ENCODE peak calls at places on chromosome 14, in seven cellular contexts. R, C, U, G, T, F and B are unnamed samples.

GRCh38 chr14:22814945-22815713 is at the start of gene SLC7A7:
- DNase-seq in R (no peak), C (no peak), U (no peak), G (no peak), T (no peak), F (no peak), B (no peak)

GRCh38 chr14:23675906-23676305 is 39.7 kb downstream of the DHRS2 start:
- DNase-seq in R (no peak), C (no peak), U (no peak), G (no peak), T (no peak), F (no peak), B (no peak)

GRCh38 chr14:87045241-87045640 is 947.7 kb downstream of the GALC start:
- DNase-seq in R (no peak), C (no peak), U (no peak), G (no peak), T (no peak), F (no peak), B (no peak)

GRCh38 chr14:77459072-77459723 is 1.3 kb downstream of the AHSA1 start:
- DNase-seq in R (peak), C (peak), U (peak), G (peak), T (peak), F (no peak), B (no peak)

GRCh38 chr14:96178674-96179321 is 25.8 kb upstream of the BDKRB2 start:
- DNase-seq in R (no peak), C (no peak), U (no peak), G (no peak), T (no peak), F (no peak), B (no peak)

GRCh38 chr14:90721619-90722305 is 94.5 kb downstream of the TTC7B start:
- DNase-seq in R (peak), C (no peak), U (no peak), G (no peak), T (no peak), F (no peak), B (no peak)

GRCh38 chr14:95620659-95621059 is 65.6 kb upstream of the TCL1B start:
- DNase-seq in R (no peak), C (no peak), U (peak), G (no peak), T (no peak), F (no peak), B (no peak)

GRCh38 chr14:68734231-68734732 is 58.6 kb downstream of the ZFP36L1 start:
- DNase-seq in R (no peak), C (no peak), U (no peak), G (no peak), T (peak), F (no peak), B (no peak)

GRCh38 chr14:61524936-61525292 is 170.4 kb upstream of the HIF1A start:
- DNase-seq in R (no peak), C (no peak), U (no peak), G (no peak), T (no peak), F (no peak), B (no peak)

GRCh38 chr14:72904840-72905561 is 11.1 kb upstream of the DPF3 start:
- DNase-seq in R (peak), C (peak), U (peak), G (peak), T (no peak), F (no peak), B (peak)

GRCh38 chr14:20934148-20934762 is 21.0 kb upstream of the RNASE2 start:
- DNase-seq in R (peak), C (peak), U (peak), G (no peak), T (no peak), F (peak), B (no peak)

GRCh38 chr14:95499354-95499750 is 17.1 kb downstream of the SYNE3 start:
- DNase-seq in R (no peak), C (no peak), U (no peak), G (no peak), T (no peak), F (no peak), B (no peak)

GRCh38 chr14:90300649-90301048 is 31.1 kb downstream of the NRDE2 start:
- DNase-seq in R (no peak), C (no peak), U (no peak), G (no peak), T (no peak), F (no peak), B (no peak)

GRCh38 chr14:26286806-26287205 is 311.0 kb downstream of the NOVA1 start:
- DNase-seq in R (no peak), C (no peak), U (no peak), G (no peak), T (no peak), F (no peak), B (no peak)

GRCh38 chr14:98382662-98383061 is 889.3 kb downstream of the BCL11B start:
- DNase-seq in R (no peak), C (no peak), U (no peak), G (no peak), T (no peak), F (no peak), B (no peak)

GRCh38 chr14:100176811-100177327 is 17.4 kb upstream of the DEGS2 start:
- DNase-seq in R (no peak), C (no peak), U (no peak), G (no peak), T (no peak), F (no peak), B (no peak)

GRCh38 chr14:43184540-43184939 is 1322.5 kb downstream of the FSCB start:
- DNase-seq in R (no peak), C (no peak), U (no peak), G (no peak), T (no peak), F (no peak), B (no peak)

GRCh38 chr14:94770251-94770749 is 387 bp upstream of the GSC start:
- DNase-seq in R (no peak), C (no peak), U (no peak), G (no peak), T (no peak), F (no peak), B (no peak)

GRCh38 chr14:100076630-100077029 is 11.4 kb downstream of the EVL start:
- DNase-seq in R (no peak), C (no peak), U (peak), G (no peak), T (no peak), F (no peak), B (no peak)

GRCh38 chr14:43988989-43989388 is 518.1 kb downstream of the FSCB start:
- DNase-seq in R (no peak), C (no peak), U (no peak), G (no peak), T (no peak), F (no peak), B (no peak)

GRCh38 chr14:72892103-72892878 is 1.6 kb downstream of the DPF3 start:
- DNase-seq in R (no peak), C (peak), U (no peak), G (no peak), T (no peak), F (no peak), B (no peak)

GRCh38 chr14:49975286-49975685 is 82.4 kb downstream of the ARF6 start:
- DNase-seq in R (peak), C (no peak), U (no peak), G (no peak), T (no peak), F (no peak), B (no peak)

GRCh38 chr14:97723834-97724770 is 926.9 kb downstream of the VRK1 start:
- DNase-seq in R (no peak), C (no peak), U (no peak), G (no peak), T (no peak), F (no peak), B (peak)

GRCh38 chr14:103391048-103391447 is 5.8 kb downstream of the MARK3 start:
- DNase-seq in R (peak), C (peak), U (peak), G (peak), T (no peak), F (no peak), B (no peak)

GRCh38 chr14:43651896-43652295 is 855.2 kb downstream of the FSCB start:
- DNase-seq in R (no peak), C (no peak), U (no peak), G (no peak), T (no peak), F (no peak), B (no peak)

GRCh38 chr14:99354166-99354875 is 82.3 kb upstream of the BCL11B start:
- DNase-seq in R (no peak), C (no peak), U (no peak), G (no peak), T (no peak), F (no peak), B (no peak)

GRCh38 chr14:106268013-106268727 is 741.8 kb downstream of the TMEM121 start:
- DNase-seq in R (no peak), C (peak), U (peak), G (no peak), T (no peak), F (no peak), B (no peak)

GRCh38 chr14:93655078-93655750 is 133.1 kb downstream of the PRIMA1 start:
- DNase-seq in R (peak), C (peak), U (peak), G (peak), T (peak), F (no peak), B (peak)

GRCh38 chr14:104224516-104225281 is 86.3 kb downstream of the KIF26A start:
- DNase-seq in R (no peak), C (peak), U (peak), G (no peak), T (no peak), F (no peak), B (no peak)

GRCh38 chr14:33570717-33571058 is 380.2 kb downstream of the EGLN3 start:
- DNase-seq in R (no peak), C (no peak), U (peak), G (no peak), T (no peak), F (no peak), B (no peak)

GRCh38 chr14:101022121-101022520 is 118.6 kb upstream of the RTL1 start:
- DNase-seq in R (no peak), C (no peak), U (no peak), G (no peak), T (no peak), F (no peak), B (no peak)

GRCh38 chr14:73752297-73752992 is 38.3 kb upstream of the PNMA1 start:
- DNase-seq in R (no peak), C (peak), U (no peak), G (no peak), T (no peak), F (no peak), B (peak)

GRCh38 chr14:105532735-105533141 is 6.4 kb downstream of the TMEM121 start:
- DNase-seq in R (no peak), C (peak), U (peak), G (peak), T (no peak), F (no peak), B (peak)

GRCh38 chr14:61146896-61147295 is 134.2 kb downstream of the TMEM30B start:
- DNase-seq in R (no peak), C (no peak), U (no peak), G (no peak), T (no peak), F (no peak), B (no peak)

GRCh38 chr14:73640796-73641195 is 4.0 kb upstream of the DNAL1 start:
- DNase-seq in R (no peak), C (no peak), U (no peak), G (no peak), T (no peak), F (no peak), B (no peak)

GRCh38 chr14:58709949-58710348 is 72.2 kb downstream of the DACT1 start:
- DNase-seq in R (no peak), C (no peak), U (no peak), G (no peak), T (no peak), F (no peak), B (no peak)

GRCh38 chr14:30893819-30894218 is 19.5 kb downstream of the COCH start:
- DNase-seq in R (no peak), C (no peak), U (no peak), G (no peak), T (no peak), F (no peak), B (no peak)

GRCh38 chr14:100862793-100863192 is 36.9 kb downstream of the MEG3 start:
- DNase-seq in R (no peak), C (no peak), U (no peak), G (no peak), T (no peak), F (no peak), B (no peak)

GRCh38 chr14:30621354-30621953 is 665 bp upstream of the SCFD1 start:
- DNase-seq in R (no peak), C (peak), U (peak), G (peak), T (no peak), F (no peak), B (peak)

GRCh38 chr14:101932668-101933067 is 31.7 kb upstream of the DYNC1H1 start:
- DNase-seq in R (no peak), C (no peak), U (no peak), G (peak), T (no peak), F (no peak), B (no peak)

DNA sequence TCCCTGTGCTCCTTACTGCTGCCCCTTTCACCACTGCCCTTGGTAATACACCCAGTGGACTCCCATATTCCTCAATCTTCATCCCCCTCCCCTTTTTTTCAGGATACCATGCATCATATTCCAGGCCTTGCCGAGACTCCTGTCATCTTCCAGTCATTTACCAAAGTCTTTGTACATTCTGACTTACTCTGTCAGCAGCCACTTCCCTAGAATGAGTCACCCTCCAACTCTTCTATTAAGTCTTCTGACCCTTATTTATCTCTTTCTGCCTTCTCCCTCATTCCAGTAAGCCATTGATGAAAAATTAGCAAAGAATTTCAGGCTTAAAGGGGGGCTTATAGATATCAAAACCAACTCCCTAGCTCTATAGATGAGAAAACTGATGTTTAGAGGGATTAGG is 128.0 kb downstream of the STXBP6 start:
- DNase-seq in R (no peak), C (no peak), U (no peak), G (no peak), T (no peak), F (no peak), B (no peak)
- TF ChIP-seq JUND in R (no peak), C (no peak), U (no peak), G (no peak), T (no peak), F (no peak), B (no peak)

DNA sequence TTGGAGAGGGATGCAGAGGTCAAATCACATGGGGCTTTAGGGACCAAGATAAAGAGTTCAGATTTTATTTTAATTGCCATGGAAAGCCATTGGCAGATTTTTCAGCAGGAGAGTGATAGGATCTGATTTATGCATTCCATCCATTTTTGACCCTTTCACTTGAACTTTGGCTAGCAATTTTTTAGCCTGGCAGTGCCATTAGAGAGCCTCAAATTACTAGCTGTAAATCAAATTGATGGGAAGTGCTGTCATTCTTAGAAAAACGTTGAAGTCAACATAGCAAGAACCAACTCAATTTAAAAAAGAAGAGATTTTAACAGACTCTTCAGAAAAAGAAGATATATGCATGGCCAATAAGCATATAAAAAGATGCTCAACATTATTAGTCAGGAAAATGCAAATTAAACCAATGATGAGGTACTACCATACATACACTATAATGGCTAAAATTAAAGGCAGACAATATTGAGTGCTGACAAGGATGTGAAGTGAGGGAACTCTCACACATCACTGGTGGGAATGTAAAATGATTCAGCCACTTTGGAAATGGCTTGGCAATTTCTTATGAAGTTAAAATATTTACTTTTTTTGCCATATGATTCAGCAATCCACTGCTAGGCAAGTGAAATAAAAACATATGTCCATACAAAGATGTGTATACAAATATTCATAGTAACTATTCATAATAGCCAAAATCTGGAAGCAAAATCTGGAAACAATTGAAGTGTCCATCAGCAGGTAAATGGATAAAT is 89.7 kb downstream of the PTCSC3 start:
- DNase-seq in R (no peak), C (no peak), U (no peak), G (no peak), T (no peak), F (no peak), B (no peak)
- TF ChIP-seq JUND in R (no peak), C (no peak), U (no peak), G (no peak), T (no peak), F (no peak), B (no peak)

GRCh38 chr14:75627406-75627805 is 33.3 kb downstream of the ERG28 start:
- DNase-seq in R (no peak), C (no peak), U (no peak), G (peak), T (no peak), F (no peak), B (no peak)

GRCh38 chr14:75628816-75629215 is 31.9 kb downstream of the ERG28 start:
- DNase-seq in R (no peak), C (no peak), U (no peak), G (no peak), T (no peak), F (no peak), B (no peak)

GRCh38 chr14:75634848-75635247 is 25.8 kb downstream of the ERG28 start:
- DNase-seq in R (peak), C (no peak), U (no peak), G (no peak), T (no peak), F (no peak), B (peak)

GRCh38 chr14:75630695-75631452 is 29.8 kb downstream of the ERG28 start:
- DNase-seq in R (no peak), C (no peak), U (no peak), G (no peak), T (no peak), F (peak), B (no peak)

DNA sequence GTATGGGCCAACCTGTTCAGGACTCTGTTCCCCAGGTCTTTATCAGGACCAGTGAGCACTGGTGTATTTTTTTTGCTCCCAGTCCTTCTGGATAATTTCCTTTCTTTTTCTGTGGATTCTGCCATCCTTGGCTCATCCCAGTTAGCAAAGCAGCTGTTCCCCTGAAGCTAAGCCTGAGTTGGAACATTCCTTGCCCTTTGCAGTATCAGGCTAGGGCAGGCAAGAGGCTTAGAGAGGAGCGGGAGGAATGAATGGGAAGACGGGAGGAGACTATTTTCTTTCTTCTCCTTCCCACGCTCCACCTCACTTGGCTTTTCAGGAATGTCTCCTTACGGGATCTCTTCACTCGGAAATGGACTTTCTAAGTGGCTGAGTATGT is 29.2 kb downstream of the ERG28 start:
- DNase-seq in R (no peak), C (no peak), U (no peak), G (no peak), T (no peak), F (no peak), B (no peak)
- TF ChIP-seq JUND in R (no peak), C (no peak), U (no peak), G (no peak), T (no peak), F (peak), B (no peak)

DNA sequence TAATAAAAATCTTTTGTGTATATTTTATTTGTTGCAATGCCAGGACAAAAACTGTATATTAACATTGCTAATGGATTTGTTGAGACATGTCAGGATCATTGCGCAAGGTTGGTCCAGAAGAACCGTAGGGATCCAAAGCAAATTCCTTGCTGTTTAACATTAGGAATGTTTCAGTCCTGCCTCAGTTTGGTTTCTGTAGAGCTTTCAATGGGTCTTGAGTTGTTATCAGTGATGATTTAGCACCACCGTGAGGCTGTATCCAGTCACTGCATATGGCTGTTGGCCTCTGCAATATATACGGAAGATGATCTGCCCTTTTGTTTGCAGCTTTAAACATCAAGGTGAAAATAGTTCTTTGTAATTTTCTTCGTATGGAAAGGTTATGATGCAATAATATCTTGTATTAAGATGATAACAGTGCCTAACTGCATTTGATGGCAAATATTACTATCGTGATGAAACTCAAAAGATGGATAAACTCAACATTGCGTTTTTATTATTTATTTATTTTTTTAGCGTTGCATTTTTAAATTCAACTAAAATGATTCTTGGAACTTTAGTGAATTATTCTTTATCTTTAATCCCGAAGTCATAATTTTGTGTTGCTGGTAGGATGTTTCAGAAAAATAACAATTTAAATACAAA is 231.2 kb downstream of the AKAP6 start:
- DNase-seq in R (peak), C (peak), U (peak), G (peak), T (no peak), F (no peak), B (peak)
- TF ChIP-seq JUND in R (no peak), C (no peak), U (no peak), G (no peak), T (no peak), F (no peak), B (no peak)

GRCh38 chr14:92484132-92484823 is 29.3 kb upstream of the RIN3 start:
- DNase-seq in R (no peak), C (no peak), U (no peak), G (no peak), T (no peak), F (no peak), B (no peak)

GRCh38 chr14:92490239-92490959 is 23.2 kb upstream of the RIN3 start:
- DNase-seq in R (no peak), C (no peak), U (no peak), G (no peak), T (no peak), F (no peak), B (no peak)

GRCh38 chr14:92489394-92490238 is 24.0 kb upstream of the RIN3 start:
- DNase-seq in R (no peak), C (no peak), U (no peak), G (no peak), T (no peak), F (no peak), B (no peak)

GRCh38 chr14:92487513-92488133 is 26.0 kb upstream of the RIN3 start:
- DNase-seq in R (no peak), C (no peak), U (no peak), G (no peak), T (no peak), F (no peak), B (no peak)

GRCh38 chr14:92486881-92487280 is 26.7 kb upstream of the RIN3 start:
- DNase-seq in R (no peak), C (no peak), U (no peak), G (no peak), T (no peak), F (no peak), B (no peak)
- TF ChIP-seq JUND in R (no peak), C (no peak), U (no peak), G (no peak), T (no peak), F (no peak), B (no peak)